ENCODE peak calls at places on chromosomes 1 and 21, in five cellular contexts. One of them, this sample, is unnamed.
A peak's percentile ranks its signal among the peaks of the same experiment; 100 is the strongest.

GRCh38 chr1:232381676-232382075 is 248.3 kb downstream of the SIPA1L2 start:
- DNase-seq in NCI-H1694 treated with DMSO at 0.1 percent for 48 hours: no peak
- DNase-seq in stimulated activated CD4-positive, alpha-beta T cell treated with anti-CD3 and anti-CD28 coated beads, Interleukin-4, amount 100 ng/mL, for 24 hours: no peak
- DNase-seq in GM23338: no peak
- DNase-seq in kidney tubule cell: no peak
- DNase-seq in this sample: peak; percentile 5

GRCh38 chr1:93919780-93920179 is 10.6 kb upstream of the GCLM start:
- DNase-seq in NCI-H1694 treated with DMSO at 0.1 percent for 48 hours: no peak
- DNase-seq in stimulated activated CD4-positive, alpha-beta T cell treated with anti-CD3 and anti-CD28 coated beads, Interleukin-4, amount 100 ng/mL, for 24 hours: no peak
- DNase-seq in GM23338: peak; percentile 75
- DNase-seq in kidney tubule cell: no peak
- DNase-seq in this sample: no peak

GRCh38 chr1:207221934-207222351 is 99.5 kb upstream of the CD55 start:
- DNase-seq in NCI-H1694 treated with DMSO at 0.1 percent for 48 hours: no peak
- DNase-seq in stimulated activated CD4-positive, alpha-beta T cell treated with anti-CD3 and anti-CD28 coated beads, Interleukin-4, amount 100 ng/mL, for 24 hours: no peak
- DNase-seq in GM23338: no peak
- DNase-seq in kidney tubule cell: peak; percentile 46
- DNase-seq in this sample: peak; percentile 60

GRCh38 chr1:3564921-3565831 is 46.1 kb downstream of the MEGF6 start:
- DNase-seq in NCI-H1694 treated with DMSO at 0.1 percent for 48 hours: peak; percentile 3
- DNase-seq in stimulated activated CD4-positive, alpha-beta T cell treated with anti-CD3 and anti-CD28 coated beads, Interleukin-4, amount 100 ng/mL, for 24 hours: peak; percentile 18
- DNase-seq in GM23338: peak; percentile 77
- DNase-seq in kidney tubule cell: peak; percentile 22
- DNase-seq in this sample: no peak

GRCh38 chr1:3836421-3836820 is 20.6 kb downstream of the CEP104 start:
- DNase-seq in NCI-H1694 treated with DMSO at 0.1 percent for 48 hours: no peak
- DNase-seq in stimulated activated CD4-positive, alpha-beta T cell treated with anti-CD3 and anti-CD28 coated beads, Interleukin-4, amount 100 ng/mL, for 24 hours: no peak
- DNase-seq in GM23338: no peak
- DNase-seq in kidney tubule cell: no peak
- DNase-seq in this sample: peak; percentile 16

GRCh38 chr1:244361764-244362473 is 89.8 kb downstream of the ADSS2 start:
- DNase-seq in NCI-H1694 treated with DMSO at 0.1 percent for 48 hours: no peak
- DNase-seq in stimulated activated CD4-positive, alpha-beta T cell treated with anti-CD3 and anti-CD28 coated beads, Interleukin-4, amount 100 ng/mL, for 24 hours: no peak
- DNase-seq in GM23338: peak; percentile 94
- DNase-seq in kidney tubule cell: peak; percentile 85
- DNase-seq in this sample: peak; percentile 78

GRCh38 chr1:114439369-114439768 is 71.6 kb downstream of the TRIM33 start:
- DNase-seq in NCI-H1694 treated with DMSO at 0.1 percent for 48 hours: no peak
- DNase-seq in stimulated activated CD4-positive, alpha-beta T cell treated with anti-CD3 and anti-CD28 coated beads, Interleukin-4, amount 100 ng/mL, for 24 hours: no peak
- DNase-seq in GM23338: no peak
- DNase-seq in kidney tubule cell: no peak
- DNase-seq in this sample: no peak

GRCh38 chr1:67921725-67922489 is 88.6 kb upstream of the GNG12 start:
- DNase-seq in NCI-H1694 treated with DMSO at 0.1 percent for 48 hours: no peak
- DNase-seq in stimulated activated CD4-positive, alpha-beta T cell treated with anti-CD3 and anti-CD28 coated beads, Interleukin-4, amount 100 ng/mL, for 24 hours: no peak
- DNase-seq in GM23338: no peak
- DNase-seq in kidney tubule cell: no peak
- DNase-seq in this sample: peak; percentile 89

GRCh38 chr1:243917863-243918565 is 68.0 kb upstream of the AKT3 start:
- DNase-seq in NCI-H1694 treated with DMSO at 0.1 percent for 48 hours: no peak
- DNase-seq in stimulated activated CD4-positive, alpha-beta T cell treated with anti-CD3 and anti-CD28 coated beads, Interleukin-4, amount 100 ng/mL, for 24 hours: no peak
- DNase-seq in GM23338: peak; percentile 5
- DNase-seq in kidney tubule cell: peak; percentile 44
- DNase-seq in this sample: peak; percentile 59

GRCh38 chr1:33424205-33424604 is 6.7 kb downstream of the PHC2 start:
- DNase-seq in NCI-H1694 treated with DMSO at 0.1 percent for 48 hours: no peak
- DNase-seq in stimulated activated CD4-positive, alpha-beta T cell treated with anti-CD3 and anti-CD28 coated beads, Interleukin-4, amount 100 ng/mL, for 24 hours: no peak
- DNase-seq in GM23338: peak; percentile 64
- DNase-seq in kidney tubule cell: peak; percentile 23
- DNase-seq in this sample: peak; percentile 68

GRCh38 chr1:47592296-47592975 is 154.6 kb downstream of the FOXD2 start:
- DNase-seq in NCI-H1694 treated with DMSO at 0.1 percent for 48 hours: no peak
- DNase-seq in stimulated activated CD4-positive, alpha-beta T cell treated with anti-CD3 and anti-CD28 coated beads, Interleukin-4, amount 100 ng/mL, for 24 hours: no peak
- DNase-seq in GM23338: peak; percentile 15
- DNase-seq in kidney tubule cell: no peak
- DNase-seq in this sample: no peak

GRCh38 chr21:37166733-37167132 is 93.7 kb downstream of the TTC3 start:
- DNase-seq in NCI-H1694 treated with DMSO at 0.1 percent for 48 hours: no peak
- DNase-seq in stimulated activated CD4-positive, alpha-beta T cell treated with anti-CD3 and anti-CD28 coated beads, Interleukin-4, amount 100 ng/mL, for 24 hours: no peak
- DNase-seq in GM23338: peak; percentile 72
- DNase-seq in kidney tubule cell: peak; percentile 57
- DNase-seq in this sample: no peak

GRCh38 chr1:147826259-147826658 is 65.9 kb upstream of the GJA5 start:
- DNase-seq in NCI-H1694 treated with DMSO at 0.1 percent for 48 hours: no peak
- DNase-seq in stimulated activated CD4-positive, alpha-beta T cell treated with anti-CD3 and anti-CD28 coated beads, Interleukin-4, amount 100 ng/mL, for 24 hours: no peak
- DNase-seq in GM23338: no peak
- DNase-seq in kidney tubule cell: no peak
- DNase-seq in this sample: no peak

GRCh38 chr1:116573388-116574100 is 2.7 kb upstream of the CD58 start:
- DNase-seq in NCI-H1694 treated with DMSO at 0.1 percent for 48 hours: no peak
- DNase-seq in stimulated activated CD4-positive, alpha-beta T cell treated with anti-CD3 and anti-CD28 coated beads, Interleukin-4, amount 100 ng/mL, for 24 hours: no peak
- DNase-seq in GM23338: no peak
- DNase-seq in kidney tubule cell: peak; percentile 62
- DNase-seq in this sample: no peak

GRCh38 chr1:4006676-4007374 is 106.8 kb upstream of the C1orf174 start:
- DNase-seq in NCI-H1694 treated with DMSO at 0.1 percent for 48 hours: no peak
- DNase-seq in stimulated activated CD4-positive, alpha-beta T cell treated with anti-CD3 and anti-CD28 coated beads, Interleukin-4, amount 100 ng/mL, for 24 hours: no peak
- DNase-seq in GM23338: no peak
- DNase-seq in kidney tubule cell: no peak
- DNase-seq in this sample: no peak

GRCh38 chr1:244150071-244150470 is 99.0 kb downstream of the ZBTB18 start:
- DNase-seq in NCI-H1694 treated with DMSO at 0.1 percent for 48 hours: no peak
- DNase-seq in stimulated activated CD4-positive, alpha-beta T cell treated with anti-CD3 and anti-CD28 coated beads, Interleukin-4, amount 100 ng/mL, for 24 hours: no peak
- DNase-seq in GM23338: no peak
- DNase-seq in kidney tubule cell: no peak
- DNase-seq in this sample: no peak

GRCh38 chr1:65174585-65174984 is 26.6 kb downstream of the AK4 start:
- DNase-seq in NCI-H1694 treated with DMSO at 0.1 percent for 48 hours: peak; percentile 36
- DNase-seq in stimulated activated CD4-positive, alpha-beta T cell treated with anti-CD3 and anti-CD28 coated beads, Interleukin-4, amount 100 ng/mL, for 24 hours: no peak
- DNase-seq in GM23338: no peak
- DNase-seq in kidney tubule cell: peak; percentile 97
- DNase-seq in this sample: peak; percentile 99

GRCh38 chr21:37828515-37828914 is 87.7 kb downstream of the KCNJ6 start:
- DNase-seq in NCI-H1694 treated with DMSO at 0.1 percent for 48 hours: peak; percentile 76
- DNase-seq in stimulated activated CD4-positive, alpha-beta T cell treated with anti-CD3 and anti-CD28 coated beads, Interleukin-4, amount 100 ng/mL, for 24 hours: no peak
- DNase-seq in GM23338: no peak
- DNase-seq in kidney tubule cell: no peak
- DNase-seq in this sample: no peak

GRCh38 chr1:160251687-160252526 is 10.4 kb downstream of the DCAF8 start:
- DNase-seq in NCI-H1694 treated with DMSO at 0.1 percent for 48 hours: peak; percentile 86
- DNase-seq in stimulated activated CD4-positive, alpha-beta T cell treated with anti-CD3 and anti-CD28 coated beads, Interleukin-4, amount 100 ng/mL, for 24 hours: peak; percentile 60
- DNase-seq in GM23338: peak; percentile 90
- DNase-seq in kidney tubule cell: peak; percentile 78
- DNase-seq in this sample: peak; percentile 78

GRCh38 chr1:1487701-1488100 is 16.1 kb downstream of the ATAD3B start:
- DNase-seq in NCI-H1694 treated with DMSO at 0.1 percent for 48 hours: no peak
- DNase-seq in stimulated activated CD4-positive, alpha-beta T cell treated with anti-CD3 and anti-CD28 coated beads, Interleukin-4, amount 100 ng/mL, for 24 hours: no peak
- DNase-seq in GM23338: no peak
- DNase-seq in kidney tubule cell: no peak
- DNase-seq in this sample: no peak

GRCh38 chr1:30512253-30512921 is 211.0 kb downstream of the MATN1 start:
- DNase-seq in NCI-H1694 treated with DMSO at 0.1 percent for 48 hours: no peak
- DNase-seq in stimulated activated CD4-positive, alpha-beta T cell treated with anti-CD3 and anti-CD28 coated beads, Interleukin-4, amount 100 ng/mL, for 24 hours: no peak
- DNase-seq in GM23338: peak; percentile 25
- DNase-seq in kidney tubule cell: no peak
- DNase-seq in this sample: no peak

GRCh38 chr1:96722161-96722908 is 751 bp downstream of the PTBP2 start:
- DNase-seq in NCI-H1694 treated with DMSO at 0.1 percent for 48 hours: peak; percentile 56
- DNase-seq in stimulated activated CD4-positive, alpha-beta T cell treated with anti-CD3 and anti-CD28 coated beads, Interleukin-4, amount 100 ng/mL, for 24 hours: peak; percentile 53
- DNase-seq in GM23338: peak; percentile 64
- DNase-seq in kidney tubule cell: peak; percentile 57
- DNase-seq in this sample: peak; percentile 65

This sample was measured in iris pigment epithelial cell.